ENCODE peak calls at places on chromosomes 5 and 9, in six cellular contexts. J, O, E, G, C and X are unnamed samples.

GRCh38 chr5:134450374-134450773 is 38.7 kb upstream of the CDKN2AIPNL start:
- DNase-seq in J (no peak), O (no peak), E (no peak), G (no peak), C (no peak), X (peak)

GRCh38 chr5:34606101-34606500 is 50.0 kb upstream of the RAI14 start:
- DNase-seq in J (no peak), O (no peak), E (no peak), G (no peak), C (no peak), X (no peak)

GRCh38 chr9:96852676-96853075 is 1.6 kb downstream of the ZNF782 start:
- DNase-seq in J (no peak), O (no peak), E (no peak), G (no peak), C (no peak), X (no peak)

GRCh38 chr5:135139397-135140134 is 105.5 kb upstream of the PITX1 start:
- DNase-seq in J (peak), O (peak), E (no peak), G (no peak), C (no peak), X (peak)

GRCh38 chr5:1507961-1508678 is 15.6 kb downstream of the LPCAT1 start:
- DNase-seq in J (no peak), O (no peak), E (no peak), G (no peak), C (no peak), X (no peak)

GRCh38 chr9:137294684-137295312 is 7.3 kb downstream of the NRARP start:
- DNase-seq in J (no peak), O (peak), E (no peak), G (peak), C (no peak), X (no peak)

GRCh38 chr5:139677404-139678282 is 29.5 kb downstream of the CXXC5 start:
- DNase-seq in J (no peak), O (no peak), E (no peak), G (peak), C (no peak), X (no peak)

GRCh38 chr9:135840107-135840506 is 67.2 kb downstream of the CAMSAP1 start:
- DNase-seq in J (no peak), O (no peak), E (no peak), G (no peak), C (no peak), X (no peak)

GRCh38 chr5:9507974-9508373 is 37.9 kb downstream of the SEMA5A start:
- DNase-seq in J (no peak), O (no peak), E (no peak), G (no peak), C (no peak), X (no peak)

GRCh38 chr5:177111720-177112394 is 21.7 kb upstream of the NSD1 start:
- DNase-seq in J (peak), O (peak), E (peak), G (peak), C (no peak), X (no peak)

GRCh38 chr5:24385070-24385469 is 259.7 kb downstream of the CDH10 start:
- DNase-seq in J (no peak), O (no peak), E (no peak), G (no peak), C (no peak), X (no peak)

GRCh38 chr9:128627906-128628305 is 28.7 kb downstream of the DYNC2I2 start:
- DNase-seq in J (no peak), O (no peak), E (no peak), G (peak), C (no peak), X (no peak)

GRCh38 chr9:33125871-33126822 is 41.0 kb downstream of the B4GALT1 start:
- DNase-seq in J (no peak), O (peak), E (no peak), G (no peak), C (no peak), X (peak)

GRCh38 chr5:36398137-36398536 is 96.4 kb upstream of the RANBP3L start:
- DNase-seq in J (peak), O (peak), E (no peak), G (peak), C (no peak), X (no peak)

GRCh38 chr9:83313771-83314170 is 224.4 kb downstream of the FRMD3 start:
- DNase-seq in J (no peak), O (no peak), E (no peak), G (no peak), C (no peak), X (no peak)

GRCh38 chr5:32852535-32852934 is 141.4 kb downstream of the NPR3 start:
- DNase-seq in J (peak), O (no peak), E (peak), G (no peak), C (no peak), X (no peak)

GRCh38 chr5:171882118-171882517 is 96.5 kb downstream of the SMIM23 start:
- DNase-seq in J (no peak), O (no peak), E (no peak), G (no peak), C (no peak), X (no peak)

GRCh38 chr9:34810187-34810524 is 100.2 kb upstream of the CCL21 start:
- DNase-seq in J (no peak), O (no peak), E (peak), G (no peak), C (no peak), X (no peak)

GRCh38 chr9:93574900-93575705 is 1.3 kb upstream of the PHF2 start:
- DNase-seq in J (no peak), O (no peak), E (no peak), G (peak), C (no peak), X (no peak)

GRCh38 chr9:95197692-95198271 is 119.7 kb downstream of the FANCC start:
- DNase-seq in J (no peak), O (no peak), E (no peak), G (no peak), C (no peak), X (no peak)

GRCh38 chr5:100841358-100842076 is 61.6 kb downstream of the ST8SIA4 start:
- DNase-seq in J (no peak), O (no peak), E (no peak), G (no peak), C (no peak), X (no peak)

GRCh38 chr5:79025054-79025465 is 40.0 kb upstream of the ARSB start:
- DNase-seq in J (peak), O (peak), E (peak), G (peak), C (no peak), X (no peak)

GRCh38 chr9:20144255-20144654 is 355.4 kb upstream of the SLC24A2 start:
- DNase-seq in J (no peak), O (no peak), E (no peak), G (no peak), C (no peak), X (no peak)

GRCh38 chr5:176521699-176522263 is 15.4 kb downstream of the RNF44 start:
- DNase-seq in J (no peak), O (no peak), E (no peak), G (no peak), C (no peak), X (no peak)

GRCh38 chr5:169429044-169429443 is 128.1 kb upstream of the SLIT3 start:
- DNase-seq in J (no peak), O (no peak), E (no peak), G (no peak), C (no peak), X (no peak)

GRCh38 chr9:110048976-110049698 is 158.8 kb downstream of the C9orf152 start:
- DNase-seq in J (no peak), O (no peak), E (peak), G (peak), C (no peak), X (no peak)

GRCh38 chr5:146667633-146668032 is 151.6 kb upstream of the GPR151 start:
- DNase-seq in J (no peak), O (no peak), E (no peak), G (no peak), C (no peak), X (no peak)

GRCh38 chr5:103244398-103244797 is 14.2 kb upstream of the MACIR start:
- DNase-seq in J (no peak), O (no peak), E (no peak), G (no peak), C (no peak), X (no peak)

GRCh38 chr5:57370376-57370775 is 112.2 kb downstream of the ACTBL2 start:
- DNase-seq in J (no peak), O (no peak), E (no peak), G (no peak), C (no peak), X (no peak)

GRCh38 chr5:69086206-69086605 is 7.6 kb upstream of the SLC30A5 start:
- DNase-seq in J (no peak), O (no peak), E (no peak), G (no peak), C (no peak), X (no peak)

GRCh38 chr5:102539598-102539997 is 40.8 kb upstream of the SLCO6A1 start:
- DNase-seq in J (no peak), O (no peak), E (no peak), G (no peak), C (no peak), X (no peak)

GRCh38 chr5:172697123-172698121 is 56.4 kb downstream of the NEURL1B start:
- DNase-seq in J (peak), O (peak), E (peak), G (peak), C (peak), X (peak)

GRCh38 chr9:136399176-136400037 is 563 bp downstream of the SNAPC4 start:
- DNase-seq in J (no peak), O (peak), E (no peak), G (peak), C (no peak), X (no peak)

GRCh38 chr9:128372784-128373183 is 1.6 kb downstream of the URM1 start:
- DNase-seq in J (no peak), O (no peak), E (no peak), G (no peak), C (no peak), X (no peak)

GRCh38 chr9:18798106-18798505 is 234.9 kb downstream of the SAXO1 start:
- DNase-seq in J (no peak), O (no peak), E (no peak), G (no peak), C (no peak), X (no peak)

GRCh38 chr5:2660305-2660704 is 91.2 kb downstream of the IRX2 start:
- DNase-seq in J (no peak), O (no peak), E (no peak), G (no peak), C (no peak), X (no peak)

GRCh38 chr9:125889122-125889523 is 141.9 kb downstream of the PBX3 start:
- DNase-seq in J (no peak), O (no peak), E (no peak), G (peak), C (no peak), X (no peak)

GRCh38 chr5:167720676-167721260 is 570.7 kb upstream of the WWC1 start:
- DNase-seq in J (no peak), O (no peak), E (no peak), G (no peak), C (no peak), X (no peak)
- TF ChIP-seq GABPA in J (no peak), O (no peak), E (no peak), G (no peak), C (no peak), X (no peak)

DNA sequence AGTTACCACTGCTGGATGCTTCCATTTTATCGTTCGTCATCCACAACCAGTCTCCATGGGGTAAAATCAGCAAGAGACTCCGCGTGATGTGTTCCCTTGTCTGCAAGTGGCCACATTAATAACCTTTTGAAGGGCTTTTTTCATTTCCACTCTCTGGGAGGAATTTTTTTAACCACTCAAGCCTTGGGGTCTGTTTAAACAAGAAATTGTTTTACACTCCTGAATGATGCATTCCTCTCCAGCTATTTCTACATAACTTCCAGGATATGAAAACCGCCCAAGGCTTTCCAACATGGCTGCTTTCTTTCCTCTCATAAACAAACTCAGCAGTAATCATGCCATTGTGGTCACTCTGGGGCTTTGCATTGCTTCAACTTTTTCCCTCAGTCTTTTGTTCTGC is 217.2 kb upstream of the DAPK1 start:
- DNase-seq in J (no peak), O (no peak), E (no peak), G (no peak), C (no peak), X (no peak)
- H3K27ac ChIP-seq in J (no peak), O (no peak), E (no peak), G (peak), C (no peak), X (no peak)

DNA sequence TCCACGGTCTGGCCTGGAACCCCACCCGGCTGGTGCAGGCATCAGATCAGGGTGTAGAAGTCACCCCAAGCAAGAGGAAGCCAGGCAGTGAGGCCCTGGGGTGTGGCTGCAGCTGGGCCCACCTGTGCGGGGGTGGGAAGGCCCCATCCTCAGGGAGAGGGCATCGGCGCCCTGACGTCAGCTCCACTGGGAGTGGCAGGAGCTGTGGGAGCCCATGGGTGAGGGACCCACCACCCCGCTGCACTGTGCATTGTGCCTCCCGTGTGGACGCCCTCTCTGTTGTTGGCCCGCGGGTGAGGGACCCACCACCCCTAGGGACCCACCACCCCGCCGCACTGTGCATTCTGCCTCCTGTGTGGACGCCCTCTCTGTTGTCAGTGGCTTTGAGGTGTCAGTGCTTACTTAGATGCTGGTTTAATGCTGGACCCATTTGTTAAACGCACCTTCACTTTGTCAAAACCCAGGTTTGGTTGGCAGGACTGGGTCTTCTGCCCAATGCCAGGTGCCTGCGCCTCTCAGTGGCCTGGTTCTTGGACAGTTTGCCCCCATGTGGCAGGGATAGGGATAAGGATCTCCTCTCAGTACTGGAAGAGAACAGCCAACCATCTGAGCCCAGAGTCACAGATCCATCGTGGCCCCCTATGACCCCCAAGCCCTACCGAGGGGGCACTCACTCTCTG is 6.9 kb upstream of the EXOC3 start:
- DNase-seq in J (peak), O (no peak), E (no peak), G (peak), C (no peak), X (peak)
- TF ChIP-seq GABPA in J (no peak), O (no peak), E (no peak), G (no peak), C (no peak), X (no peak)

GRCh38 chr5:131644822-131645221 is 9.8 kb upstream of the RAPGEF6 start:
- DNase-seq in J (no peak), O (no peak), E (no peak), G (no peak), C (no peak), X (no peak)
- H3K27ac ChIP-seq in J (no peak), O (no peak), E (no peak), G (no peak), C (no peak), X (no peak)

GRCh38 chr9:108550111-108550510 is 305.7 kb downstream of the ACTL7B start:
- DNase-seq in J (no peak), O (no peak), E (no peak), G (no peak), C (no peak), X (no peak)

GRCh38 chr9:108553111-108553635 is 302.6 kb downstream of the ACTL7B start:
- DNase-seq in J (no peak), O (no peak), E (no peak), G (no peak), C (no peak), X (no peak)

GRCh38 chr9:108552459-108553040 is 303.2 kb downstream of the ACTL7B start:
- DNase-seq in J (no peak), O (peak), E (no peak), G (no peak), C (no peak), X (no peak)

GRCh38 chr9:108549184-108549583 is 306.6 kb downstream of the ACTL7B start:
- DNase-seq in J (no peak), O (no peak), E (no peak), G (no peak), C (no peak), X (no peak)

GRCh38 chr9:108551030-108551964 is 304.5 kb downstream of the ACTL7B start:
- DNase-seq in J (no peak), O (no peak), E (no peak), G (no peak), C (no peak), X (no peak)
- TF ChIP-seq GABPA in J (no peak), O (no peak), E (no peak), G (no peak), C (no peak), X (no peak)

GRCh38 chr9:27108981-27109541 is at the start of gene TEK:
- DNase-seq in J (no peak), O (no peak), E (no peak), G (no peak), C (no peak), X (no peak)
- H3K27ac ChIP-seq in J (no peak), O (no peak), E (peak), G (no peak), C (no peak), X (no peak)

GRCh38 chr9:131839281-131840084 is 99.6 kb upstream of the RAPGEF1 start:
- DNase-seq in J (no peak), O (peak), E (no peak), G (no peak), C (no peak), X (peak)
- TF ChIP-seq GABPA in J (no peak), O (no peak), E (no peak), G (no peak), C (no peak), X (no peak)

DNA sequence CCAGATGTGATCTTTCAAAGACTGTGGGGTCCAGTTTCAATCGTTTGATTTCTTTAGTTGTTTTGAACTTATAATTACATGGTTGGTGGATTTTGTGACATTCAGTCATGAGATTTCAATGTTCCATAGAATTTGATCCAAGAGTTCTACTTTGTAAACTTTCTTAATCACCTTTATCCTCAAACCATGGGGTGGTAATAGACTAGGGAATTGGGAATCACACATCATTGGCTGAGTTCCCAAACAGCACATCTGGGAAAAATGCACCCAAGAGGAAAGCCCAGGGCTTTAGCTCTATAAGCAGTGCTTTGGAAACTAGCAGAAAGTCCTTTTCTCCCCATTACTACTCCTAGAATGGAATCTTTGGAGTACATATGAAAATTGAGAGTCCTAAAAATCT is 177.6 kb downstream of the NNT start:
- DNase-seq in J (no peak), O (no peak), E (no peak), G (no peak), C (no peak), X (no peak)
- H3K27ac ChIP-seq in J (no peak), O (no peak), E (no peak), G (no peak), C (no peak), X (no peak)

GRCh38 chr9:98887918-98888510 is 55.7 kb upstream of the COL15A1 start:
- DNase-seq in J (no peak), O (peak), E (no peak), G (no peak), C (no peak), X (no peak)

GRCh38 chr9:98886691-98887229 is 56.9 kb upstream of the COL15A1 start:
- DNase-seq in J (no peak), O (peak), E (no peak), G (no peak), C (no peak), X (no peak)

GRCh38 chr9:98890256-98890655 is 53.5 kb upstream of the COL15A1 start:
- DNase-seq in J (no peak), O (no peak), E (no peak), G (no peak), C (no peak), X (no peak)

GRCh38 chr9:98885575-98886292 is 58.0 kb upstream of the COL15A1 start:
- DNase-seq in J (no peak), O (peak), E (no peak), G (no peak), C (no peak), X (no peak)

DNA sequence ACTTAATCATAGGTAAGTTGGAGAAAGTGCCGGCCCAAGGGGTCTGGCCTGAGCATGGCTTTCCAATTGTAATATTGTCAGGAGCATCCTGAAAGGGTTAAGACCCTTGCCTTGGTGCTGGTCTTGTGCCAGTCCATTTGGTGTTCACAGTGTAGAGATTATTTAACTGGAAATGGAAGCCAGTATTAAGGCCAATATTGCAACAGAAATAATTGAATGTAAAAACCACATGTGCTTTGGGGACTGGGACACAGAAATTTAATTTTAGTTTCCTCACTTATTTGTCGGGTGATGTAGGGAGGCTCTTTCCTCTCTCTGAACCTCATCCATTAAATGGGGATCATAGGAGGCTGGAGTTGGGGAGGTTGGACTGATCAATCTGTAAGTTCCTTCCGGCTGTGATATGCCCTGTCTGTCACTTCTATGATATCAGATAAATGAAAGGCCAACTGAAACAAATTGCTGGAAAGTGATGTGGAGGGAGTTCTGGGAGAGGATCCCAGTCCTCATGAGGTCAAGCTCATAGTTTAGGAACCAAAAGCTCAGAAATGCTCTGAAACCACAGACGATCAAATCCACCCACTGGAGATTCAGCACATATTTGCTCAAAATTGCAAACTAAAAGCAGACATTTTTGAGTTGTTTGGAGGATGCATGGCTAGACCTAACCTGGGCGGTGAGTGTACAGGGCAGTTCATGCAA is 54.8 kb upstream of the COL15A1 start:
- DNase-seq in J (no peak), O (no peak), E (no peak), G (no peak), C (no peak), X (no peak)
- TF ChIP-seq GABPA in J (no peak), O (peak), E (no peak), G (no peak), C (no peak), X (no peak)

GRCh38 chr5:143080407-143080806 is 310.2 kb downstream of the ARHGAP26 start:
- DNase-seq in J (no peak), O (no peak), E (no peak), G (no peak), C (no peak), X (no peak)

GRCh38 chr5:143080982-143081381 is 310.8 kb downstream of the ARHGAP26 start:
- DNase-seq in J (no peak), O (no peak), E (no peak), G (no peak), C (no peak), X (no peak)

GRCh38 chr5:143084452-143084851 is 314.3 kb downstream of the ARHGAP26 start:
- DNase-seq in J (no peak), O (no peak), E (no peak), G (no peak), C (no peak), X (no peak)

GRCh38 chr5:143085319-143085917 is 315.2 kb downstream of the ARHGAP26 start:
- DNase-seq in J (no peak), O (no peak), E (no peak), G (no peak), C (no peak), X (no peak)

GRCh38 chr5:143083006-143083405 is 312.8 kb downstream of the ARHGAP26 start:
- DNase-seq in J (no peak), O (no peak), E (no peak), G (no peak), C (no peak), X (no peak)
- H3K27ac ChIP-seq in J (no peak), O (no peak), E (no peak), G (no peak), C (no peak), X (no peak)